ENCODE peak calls at places on chromosomes 2 and 18, in nine cellular contexts. K is DND-41, V is Panc1, N is fibroblast of lung, M is heart left ventricle, Y is GM12878, X is AG04450, P is cardiac fibroblast, Z is tibial artery. L is an unnamed sample.

GRCh38 chr2:55161295-55162210 is 70.5 kb downstream of the CLHC1 start:
- DNase-seq in X (no peak), V (no peak), Z (no peak), K (no peak), M (no peak), P (peak), N (no peak), Y (no peak), L (no peak)

GRCh38 chr18:32317651-32318050 is 127.8 kb downstream of the MEP1B start:
- DNase-seq in X (peak), Y (no peak), N (peak), K (no peak), P (peak), Z (no peak), M (no peak), V (no peak), L (no peak)

GRCh38 chr18:61448316-61448715 is 115.1 kb downstream of the CDH20 start:
- DNase-seq in Y (no peak), N (no peak), M (no peak), Z (no peak), K (no peak), P (no peak), X (no peak), V (no peak), L (no peak)

GRCh38 chr2:234251326-234252271 is 201.1 kb downstream of the SPP2 start:
- DNase-seq in X (peak), Y (no peak), Z (peak), P (peak), V (no peak), K (no peak), N (peak), M (no peak), L (peak)

GRCh38 chr18:11960743-11961380 is 20.4 kb upstream of the IMPA2 start:
- DNase-seq in Z (no peak), P (no peak), Y (no peak), X (no peak), N (no peak), M (no peak), V (no peak), K (no peak), L (no peak)

GRCh38 chr18:13445241-13445897 is 226.8 kb downstream of the LDLRAD4 start:
- DNase-seq in Y (no peak), Z (no peak), K (no peak), P (no peak), X (no peak), N (no peak), M (no peak), V (no peak), L (no peak)

GRCh38 chr2:148702475-148702874 is 57.9 kb downstream of the EPC2 start:
- DNase-seq in X (no peak), N (no peak), P (no peak), Z (no peak), Y (no peak), M (no peak), K (no peak), V (no peak), L (no peak)

GRCh38 chr2:58571181-58571852 is 330.2 kb upstream of the FANCL start:
- DNase-seq in K (peak), Y (peak), N (peak), Z (no peak), M (no peak), V (peak), P (peak), X (peak), L (peak)

GRCh38 chr2:230974096-230974913 is 21.6 kb upstream of the SPATA3 start:
- DNase-seq in N (peak), K (peak), M (no peak), V (no peak), X (no peak), Y (peak), Z (no peak), P (peak), L (peak)

GRCh38 chr2:226963528-226963927 is 127.7 kb downstream of the RHBDD1 start:
- DNase-seq in Z (no peak), M (no peak), K (no peak), N (peak), P (peak), Y (no peak), V (no peak), X (peak), L (peak)

GRCh38 chr2:164495491-164496223 is 125.6 kb downstream of the GRB14 start:
- DNase-seq in Y (no peak), N (peak), K (no peak), V (peak), M (no peak), P (peak), X (no peak), Z (no peak), L (no peak)

GRCh38 chr2:189163889-189164288 is 15.7 kb downstream of the COL5A2 start:
- DNase-seq in V (no peak), Y (no peak), X (no peak), N (peak), M (no peak), P (peak), Z (no peak), K (no peak), L (no peak)

GRCh38 chr18:79200546-79201268 is 131.5 kb downstream of the ATP9B start:
- DNase-seq in V (no peak), Y (no peak), N (peak), Z (peak), K (no peak), M (no peak), X (no peak), P (peak), L (no peak)

GRCh38 chr2:94875064-94875819 is 4.0 kb downstream of the TEKT4 start:
- DNase-seq in V (no peak), Z (no peak), M (no peak), P (no peak), Y (no peak), X (no peak), K (no peak), N (no peak), L (no peak)

GRCh38 chr2:106956416-106956815 is 70.4 kb upstream of the ST6GAL2 start:
- DNase-seq in M (no peak), Y (no peak), X (no peak), N (no peak), K (no peak), V (no peak), Z (no peak), P (peak), L (no peak)

GRCh38 chr18:68803371-68803770 is 5.5 kb downstream of the CCDC102B start:
- DNase-seq in K (no peak), V (no peak), N (peak), Y (no peak), Z (peak), X (peak), M (peak), P (peak), L (peak)

GRCh38 chr2:46067501-46068292 is 229.5 kb upstream of the EPAS1 start:
- DNase-seq in Z (no peak), V (peak), N (peak), P (peak), X (peak), K (no peak), M (no peak), Y (no peak), L (peak)

GRCh38 chr2:9536504-9536903 is 19.1 kb downstream of the ADAM17 start:
- DNase-seq in Y (no peak), M (no peak), P (no peak), Z (no peak), K (no peak), V (no peak), N (no peak), X (no peak), L (no peak)

GRCh38 chr2:64344999-64345576 is 108.9 kb upstream of the LGALSL start:
- DNase-seq in M (no peak), N (peak), K (no peak), V (no peak), X (no peak), Z (no peak), P (peak), Y (no peak), L (no peak)
- H3K4me3 ChIP-seq in M (no peak), N (no peak), K (no peak), V (no peak), X (no peak), Z (no peak), P (no peak), Y (no peak), L (no peak)

GRCh38 chr18:74551936-74552555 is 17.7 kb downstream of the CNDP1 start:
- DNase-seq in P (peak), Y (peak), Z (peak), N (peak), V (peak), X (peak), M (peak), K (peak), L (peak)
- TF ChIP-seq CTCF in P (peak), Y (peak), Z (peak), N (peak), V (no peak), X (peak), M (peak), K (peak), L (peak)

GRCh38 chr2:152395132-152396024 is 60.4 kb downstream of the FMNL2 start:
- DNase-seq in Z (peak), N (no peak), M (no peak), K (no peak), Y (no peak), V (no peak), P (peak), X (no peak), L (no peak)
- H3K4me3 ChIP-seq in Z (peak), N (peak), M (peak), K (no peak), Y (no peak), V (no peak), P (no peak), X (no peak), L (no peak)

GRCh38 chr2:16739778-16740581 is 74.3 kb upstream of the CYRIA start:
- DNase-seq in P (no peak), X (no peak), Y (no peak), K (no peak), V (no peak), N (no peak), M (no peak), Z (no peak), L (no peak)

GRCh38 chr2:16741508-16741907 is 75.9 kb upstream of the CYRIA start:
- DNase-seq in Y (no peak), P (no peak), Z (no peak), K (no peak), N (no peak), X (no peak), V (no peak), M (no peak), L (no peak)

GRCh38 chr2:16738361-16739225 is 73.0 kb upstream of the CYRIA start:
- DNase-seq in V (no peak), N (no peak), K (no peak), Z (no peak), M (no peak), P (no peak), X (no peak), Y (no peak), L (no peak)

DNA sequence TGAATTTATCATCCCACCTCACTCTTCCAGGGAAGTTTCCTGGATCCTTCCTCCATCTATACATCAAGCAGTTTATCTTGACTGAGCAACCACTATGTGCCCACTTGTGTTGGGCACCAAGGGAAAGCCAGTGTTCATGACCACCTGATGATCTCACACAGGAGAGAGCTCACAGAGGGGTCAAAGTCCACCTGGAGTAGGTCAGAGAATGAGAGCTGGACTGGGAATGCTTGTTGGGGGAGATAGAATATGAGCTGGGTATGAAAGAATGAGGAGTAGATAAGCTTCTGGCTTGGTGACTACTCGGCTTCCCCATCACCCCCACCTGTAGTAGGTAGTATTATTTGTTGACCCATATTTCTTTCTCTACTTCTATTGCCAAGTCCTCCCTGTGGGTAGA is 72.2 kb upstream of the CYRIA start:
- DNase-seq in Z (no peak), X (no peak), K (no peak), V (no peak), M (no peak), N (no peak), P (no peak), Y (no peak), L (no peak)
- TF ChIP-seq CTCF in Z (no peak), X (no peak), K (no peak), V (no peak), M (no peak), N (no peak), P (no peak), Y (no peak), L (no peak)

GRCh38 chr2:88627856-88628568 is 748 bp upstream of the EIF2AK3 start:
- DNase-seq in N (peak), P (peak), V (no peak), Y (no peak), K (peak), Z (peak), X (peak), M (peak), L (peak)

GRCh38 chr2:88627055-88627855 is at the start of gene EIF2AK3:
- DNase-seq in M (peak), Y (peak), P (peak), V (peak), K (peak), X (peak), N (peak), Z (peak), L (peak)

GRCh38 chr2:88632569-88632968 is 5.3 kb upstream of the EIF2AK3 start:
- DNase-seq in Y (no peak), V (no peak), X (no peak), P (no peak), M (no peak), Z (no peak), N (no peak), K (no peak), L (no peak)

GRCh38 chr2:88626171-88627054 is 851 bp downstream of the EIF2AK3 start:
- DNase-seq in K (peak), P (peak), Z (peak), X (no peak), V (no peak), N (no peak), M (peak), Y (no peak), L (no peak)

GRCh38 chr2:88628569-88628939 is 1.3 kb upstream of the EIF2AK3 start:
- DNase-seq in M (no peak), N (no peak), K (no peak), X (no peak), Y (no peak), P (no peak), Z (no peak), V (no peak), L (no peak)
- H3K4me3 ChIP-seq in M (peak), N (peak), K (peak), X (peak), Y (peak), P (no peak), Z (peak), V (peak), L (peak)

GRCh38 chr2:3009499-3009882 is 368.1 kb downstream of the EIPR1 start:
- DNase-seq in M (no peak), Z (no peak), K (no peak), X (no peak), V (no peak), P (no peak), Y (no peak), N (no peak), L (no peak)
- TF ChIP-seq CTCF in M (no peak), Z (no peak), K (no peak), X (no peak), V (no peak), P (no peak), Y (no peak), N (no peak), L (no peak)